ENCODE peak calls at places on chromosomes 7 and 10, in six cellular contexts. One of them, this sample, is unnamed.

GRCh38 chr7:63233881-63234280 is 764.8 kb upstream of the ZNF722 start:
- DNase-seq in left ventricle myocardium inferior: no peak
- DNase-seq in IMR-90: no peak
- DNase-seq in OCI-LY7: no peak
- DNase-seq in AG04450: no peak
- DNase-seq in A549: no peak
- DNase-seq in this sample: no peak

GRCh38 chr10:126137557-126138221 is 241.3 kb downstream of the FANK1 start:
- DNase-seq in AG04450: no peak
- DNase-seq in A549: no peak
- DNase-seq in OCI-LY7: no peak
- DNase-seq in IMR-90: peak
- DNase-seq in left ventricle myocardium inferior: no peak
- DNase-seq in this sample: no peak

GRCh38 chr7:75889223-75889825 is 10.5 kb downstream of the RHBDD2 start:
- DNase-seq in left ventricle myocardium inferior: no peak
- DNase-seq in IMR-90: no peak
- DNase-seq in A549: no peak
- DNase-seq in OCI-LY7: no peak
- DNase-seq in AG04450: no peak
- DNase-seq in this sample: no peak

GRCh38 chr7:90246184-90246583 is 1.2 kb downstream of the CFAP69 start:
- DNase-seq in AG04450: no peak
- DNase-seq in left ventricle myocardium inferior: no peak
- DNase-seq in A549: no peak
- DNase-seq in OCI-LY7: no peak
- DNase-seq in IMR-90: peak
- DNase-seq in this sample: no peak

GRCh38 chr7:73730485-73730884 is 8.1 kb downstream of the ABHD11 start:
- DNase-seq in left ventricle myocardium inferior: no peak
- DNase-seq in OCI-LY7: no peak
- DNase-seq in A549: no peak
- DNase-seq in AG04450: no peak
- DNase-seq in IMR-90: no peak
- DNase-seq in this sample: no peak

GRCh38 chr7:128253701-128254100 is 12.6 kb downstream of the LEP start:
- DNase-seq in IMR-90: no peak
- DNase-seq in left ventricle myocardium inferior: no peak
- DNase-seq in A549: no peak
- DNase-seq in AG04450: no peak
- DNase-seq in OCI-LY7: no peak
- DNase-seq in this sample: no peak

GRCh38 chr7:80918406-80918805 is 445 bp downstream of the SEMA3C start:
- DNase-seq in OCI-LY7: no peak
- DNase-seq in IMR-90: no peak
- DNase-seq in left ventricle myocardium inferior: no peak
- DNase-seq in A549: peak
- DNase-seq in AG04450: no peak
- DNase-seq in this sample: no peak

GRCh38 chr10:24114561-24114960 is 94.4 kb upstream of the KIAA1217 start:
- DNase-seq in A549: no peak
- DNase-seq in IMR-90: no peak
- DNase-seq in left ventricle myocardium inferior: no peak
- DNase-seq in AG04450: no peak
- DNase-seq in OCI-LY7: no peak
- DNase-seq in this sample: no peak

GRCh38 chr10:73647211-73647874 is 6.1 kb upstream of the MYOZ1 start:
- DNase-seq in left ventricle myocardium inferior: peak
- DNase-seq in A549: no peak
- DNase-seq in IMR-90: no peak
- DNase-seq in AG04450: no peak
- DNase-seq in OCI-LY7: no peak
- DNase-seq in this sample: no peak

GRCh38 chr7:148982596-148983219 is 45.6 kb downstream of the PDIA4 start:
- DNase-seq in OCI-LY7: peak
- DNase-seq in AG04450: no peak
- DNase-seq in left ventricle myocardium inferior: no peak
- DNase-seq in IMR-90: peak
- DNase-seq in A549: peak
- DNase-seq in this sample: no peak

GRCh38 chr7:33933611-33934281 is 28.4 kb downstream of the BMPER start:
- DNase-seq in left ventricle myocardium inferior: no peak
- DNase-seq in AG04450: no peak
- DNase-seq in OCI-LY7: no peak
- DNase-seq in A549: peak
- DNase-seq in IMR-90: peak
- DNase-seq in this sample: peak

GRCh38 chr10:93461124-93461806 is 20.9 kb downstream of the MYOF start:
- DNase-seq in IMR-90: peak
- DNase-seq in OCI-LY7: peak
- DNase-seq in A549: no peak
- DNase-seq in AG04450: no peak
- DNase-seq in left ventricle myocardium inferior: no peak
- DNase-seq in this sample: peak

GRCh38 chr10:131667561-131667960 is 233.2 kb upstream of the PPP2R2D start:
- DNase-seq in AG04450: no peak
- DNase-seq in A549: no peak
- DNase-seq in OCI-LY7: no peak
- DNase-seq in left ventricle myocardium inferior: no peak
- DNase-seq in IMR-90: no peak
- DNase-seq in this sample: no peak

GRCh38 chr10:131668903-131669302 is 231.9 kb upstream of the PPP2R2D start:
- DNase-seq in A549: no peak
- DNase-seq in left ventricle myocardium inferior: no peak
- DNase-seq in OCI-LY7: no peak
- DNase-seq in AG04450: no peak
- DNase-seq in IMR-90: no peak
- DNase-seq in this sample: no peak

GRCh38 chr10:131669838-131670237 is 231.0 kb upstream of the PPP2R2D start:
- DNase-seq in IMR-90: no peak
- DNase-seq in AG04450: no peak
- DNase-seq in left ventricle myocardium inferior: no peak
- DNase-seq in A549: no peak
- DNase-seq in OCI-LY7: no peak
- DNase-seq in this sample: no peak

GRCh38 chr10:131673396-131673795 is 227.4 kb upstream of the PPP2R2D start:
- DNase-seq in AG04450: no peak
- DNase-seq in IMR-90: no peak
- DNase-seq in left ventricle myocardium inferior: no peak
- DNase-seq in A549: no peak
- DNase-seq in OCI-LY7: no peak
- DNase-seq in this sample: no peak

GRCh38 chr10:131670341-131670740 is 230.5 kb upstream of the PPP2R2D start:
- DNase-seq in left ventricle myocardium inferior: no peak
- DNase-seq in AG04450: no peak
- DNase-seq in A549: no peak
- DNase-seq in IMR-90: no peak
- DNase-seq in OCI-LY7: no peak
- DNase-seq in this sample: no peak
- TF ChIP-seq CTCF in left ventricle myocardium inferior: no peak
- TF ChIP-seq CTCF in AG04450: no peak
- TF ChIP-seq CTCF in A549: no peak
- TF ChIP-seq CTCF in IMR-90: no peak
- TF ChIP-seq CTCF in OCI-LY7: no peak
- TF ChIP-seq CTCF in this sample: no peak

GRCh38 chr7:805261-805660 is 27.0 kb upstream of the SUN1 start:
- DNase-seq in A549: no peak
- DNase-seq in OCI-LY7: no peak
- DNase-seq in IMR-90: no peak
- DNase-seq in AG04450: no peak
- DNase-seq in left ventricle myocardium inferior: no peak
- DNase-seq in this sample: no peak
- H3K4me3 ChIP-seq in A549: no peak
- H3K4me3 ChIP-seq in OCI-LY7: no peak
- H3K4me3 ChIP-seq in IMR-90: no peak
- H3K4me3 ChIP-seq in AG04450: no peak
- H3K4me3 ChIP-seq in left ventricle myocardium inferior: peak
- H3K4me3 ChIP-seq in this sample: no peak

DNA sequence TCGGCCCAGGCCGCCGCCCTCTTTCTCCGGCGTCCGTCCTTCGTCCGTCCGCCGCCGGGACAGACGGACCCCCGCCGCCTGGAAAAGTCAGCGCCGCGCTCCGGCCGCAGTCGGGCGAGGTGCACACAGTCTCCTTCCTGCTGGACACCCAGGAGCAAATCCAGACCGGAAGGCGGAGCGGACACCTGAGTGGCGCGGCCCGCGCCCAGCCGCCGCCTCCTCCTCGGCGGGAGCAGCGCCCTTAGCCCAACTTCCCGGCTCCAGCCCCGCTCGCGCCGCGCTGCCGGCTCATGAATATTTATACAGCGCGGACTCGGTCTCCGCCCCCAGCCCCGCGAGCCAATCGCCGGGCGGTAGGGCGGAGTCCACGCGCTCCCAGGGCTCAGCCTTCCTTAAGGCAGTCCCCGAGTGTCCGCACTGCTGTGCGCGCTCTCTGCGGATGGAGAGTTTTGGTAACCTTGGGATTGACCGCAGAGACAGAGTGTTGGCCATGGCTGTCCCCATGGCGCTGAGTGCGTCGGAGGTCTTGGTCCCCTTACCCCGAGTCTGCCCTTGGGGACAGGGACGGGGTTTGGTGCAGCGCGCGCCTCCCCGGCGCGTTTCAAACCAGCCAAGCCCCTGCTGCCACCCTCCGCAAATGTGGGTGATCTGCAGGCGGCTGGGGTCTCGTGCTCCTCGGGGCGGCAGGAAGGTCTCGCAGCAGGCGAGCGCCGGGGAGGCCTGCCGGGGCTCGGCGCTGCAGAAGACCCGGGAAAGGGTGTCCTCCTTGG is at the start of gene FZD8:
- DNase-seq in A549: peak
- DNase-seq in left ventricle myocardium inferior: peak
- DNase-seq in AG04450: peak
- DNase-seq in IMR-90: peak
- DNase-seq in OCI-LY7: peak
- DNase-seq in this sample: peak
- TF ChIP-seq CTCF in A549: no peak
- TF ChIP-seq CTCF in left ventricle myocardium inferior: peak
- TF ChIP-seq CTCF in AG04450: peak
- TF ChIP-seq CTCF in IMR-90: peak
- TF ChIP-seq CTCF in OCI-LY7: peak
- TF ChIP-seq CTCF in this sample: no peak

DNA sequence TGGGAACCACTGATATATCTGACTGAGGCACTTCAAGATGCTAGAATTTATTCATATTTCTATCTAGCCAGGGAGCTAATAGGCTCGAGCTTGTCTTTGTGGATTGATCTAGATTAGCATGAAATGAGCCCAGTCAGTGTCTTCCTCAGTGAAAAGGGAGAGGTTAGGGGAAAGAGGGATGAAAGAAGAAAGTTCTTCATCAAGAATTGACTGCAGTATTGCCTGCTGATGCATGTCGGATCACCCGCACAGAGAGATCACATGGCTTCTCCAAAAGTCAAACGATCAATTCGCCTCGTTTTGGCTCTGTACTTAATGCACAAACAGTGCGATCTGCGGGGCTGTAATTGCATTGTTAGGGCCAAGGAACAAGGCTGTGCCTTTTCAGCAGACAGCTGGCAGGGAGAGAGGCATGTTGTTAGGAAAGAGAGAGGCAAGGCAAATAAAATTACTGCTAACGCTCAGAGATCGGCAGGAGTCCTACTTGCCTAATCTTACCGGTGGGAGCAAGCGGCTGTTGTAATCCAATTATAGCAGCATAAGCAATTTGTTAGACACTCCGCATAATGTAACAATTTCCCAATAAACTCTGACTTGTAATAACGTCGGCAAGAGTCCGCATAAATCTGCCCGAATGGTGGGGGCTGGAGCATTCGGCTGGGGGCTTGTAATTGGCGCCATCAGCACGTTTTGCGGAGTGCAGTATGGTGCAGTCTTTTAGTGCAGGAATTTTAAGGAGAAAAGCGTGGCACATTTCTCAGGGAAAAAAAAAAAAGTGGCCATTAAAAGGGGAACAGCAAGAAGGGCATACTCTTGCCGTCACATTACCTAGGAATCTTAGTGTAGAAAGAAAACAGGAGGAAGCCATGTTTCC is 102.1 kb downstream of the POLL start:
- DNase-seq in IMR-90: no peak
- DNase-seq in left ventricle myocardium inferior: no peak
- DNase-seq in AG04450: no peak
- DNase-seq in OCI-LY7: no peak
- DNase-seq in A549: no peak
- DNase-seq in this sample: no peak
- H3K4me3 ChIP-seq in IMR-90: no peak
- H3K4me3 ChIP-seq in left ventricle myocardium inferior: no peak
- H3K4me3 ChIP-seq in AG04450: no peak
- H3K4me3 ChIP-seq in OCI-LY7: no peak
- H3K4me3 ChIP-seq in A549: no peak
- H3K4me3 ChIP-seq in this sample: no peak

DNA sequence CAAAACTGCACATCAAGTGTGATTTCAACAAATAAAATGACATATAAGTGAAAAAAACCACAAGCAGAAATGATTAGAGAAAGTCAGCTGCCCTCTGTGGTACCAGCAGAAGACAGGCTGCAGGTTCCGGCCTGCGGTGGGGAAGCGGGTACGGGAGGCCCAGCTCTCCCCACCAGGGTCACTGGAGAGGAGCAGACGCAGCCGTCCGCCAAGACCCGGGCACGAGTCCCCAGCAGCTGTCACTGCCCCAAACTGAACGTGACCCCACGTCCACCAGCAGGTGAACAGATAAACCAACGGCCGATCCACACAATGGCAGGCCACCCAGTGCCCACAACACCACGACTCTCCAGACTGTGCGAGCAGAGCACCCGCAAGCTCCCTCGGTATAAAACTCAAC is 16.1 kb upstream of the MICALL2 start:
- DNase-seq in AG04450: no peak
- DNase-seq in OCI-LY7: no peak
- DNase-seq in left ventricle myocardium inferior: no peak
- DNase-seq in A549: no peak
- DNase-seq in IMR-90: no peak
- DNase-seq in this sample: no peak
- TF ChIP-seq CTCF in AG04450: no peak
- TF ChIP-seq CTCF in OCI-LY7: no peak
- TF ChIP-seq CTCF in left ventricle myocardium inferior: no peak
- TF ChIP-seq CTCF in A549: no peak
- TF ChIP-seq CTCF in IMR-90: no peak
- TF ChIP-seq CTCF in this sample: no peak

DNA sequence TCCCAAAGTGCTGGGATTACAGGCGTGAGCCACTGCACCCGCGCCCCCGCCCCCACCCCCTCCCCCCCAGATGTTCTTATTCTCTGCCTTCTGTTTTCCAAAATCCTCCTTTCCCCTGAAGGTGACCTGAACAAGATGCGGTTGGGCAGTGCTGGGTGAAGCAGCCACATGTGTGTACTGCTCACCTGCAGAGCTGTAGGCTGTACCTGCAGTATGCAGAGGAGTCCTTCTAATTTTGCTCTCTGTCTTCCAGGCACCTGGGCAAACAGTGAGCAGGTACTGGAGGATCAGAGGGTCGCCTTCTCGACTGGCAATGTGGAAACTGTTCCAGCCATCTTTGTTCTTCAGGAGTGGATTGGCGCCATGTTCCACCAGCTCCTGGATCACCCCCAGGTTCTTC is 2.1 kb downstream of the ANKRD16 start:
- DNase-seq in left ventricle myocardium inferior: no peak
- DNase-seq in AG04450: no peak
- DNase-seq in OCI-LY7: no peak
- DNase-seq in A549: no peak
- DNase-seq in IMR-90: no peak
- DNase-seq in this sample: no peak
- H3K4me3 ChIP-seq in left ventricle myocardium inferior: peak
- H3K4me3 ChIP-seq in AG04450: peak
- H3K4me3 ChIP-seq in OCI-LY7: no peak
- H3K4me3 ChIP-seq in A549: no peak
- H3K4me3 ChIP-seq in IMR-90: no peak
- H3K4me3 ChIP-seq in this sample: no peak

GRCh38 chr7:5139998-5140397 is 50.0 kb upstream of the WIPI2 start:
- DNase-seq in IMR-90: peak
- DNase-seq in left ventricle myocardium inferior: no peak
- DNase-seq in AG04450: no peak
- DNase-seq in A549: peak
- DNase-seq in OCI-LY7: peak
- DNase-seq in this sample: no peak
- TF ChIP-seq CTCF in IMR-90: peak
- TF ChIP-seq CTCF in left ventricle myocardium inferior: peak
- TF ChIP-seq CTCF in AG04450: peak
- TF ChIP-seq CTCF in A549: peak
- TF ChIP-seq CTCF in OCI-LY7: peak
- TF ChIP-seq CTCF in this sample: peak

This sample was measured in astrocyte of the cerebellum.